ENCODE peak calls at places on chromosomes 7 and 10, in eight cellular contexts. A is progenitor cell of endocrine pancreas; K is right atrium auricular region; E is activated CD4-positive, alpha-beta T cell treated with anti-CD3 and anti-CD28 coated beads for 48 hours; S is kidney tubule cell; B is lower lobe of right lung; Z is GM04503; R is AG09319. O is an unnamed sample.

GRCh38 chr7:151254851-151255250 is 6.4 kb upstream of the SMARCD3 start:
- DNase-seq in E (no peak), Z (no peak), R (no peak), B (no peak), K (no peak), S (no peak), A (no peak), O (no peak)

GRCh38 chr7:32594965-32595364 is 99.7 kb downstream of the AVL9 start:
- DNase-seq in Z (no peak), E (no peak), B (no peak), R (no peak), K (no peak), S (peak), A (no peak), O (no peak)

GRCh38 chr7:98727146-98727709 is 110.1 kb downstream of the NPTX2 start:
- DNase-seq in Z (no peak), A (no peak), S (no peak), E (no peak), R (no peak), K (no peak), B (no peak), O (no peak)

GRCh38 chr7:132451161-132451560 is 125.1 kb downstream of the PLXNA4 start:
- DNase-seq in Z (no peak), B (no peak), E (no peak), K (no peak), S (no peak), R (no peak), A (no peak), O (no peak)

GRCh38 chr10:593901-594457 is 95.5 kb downstream of the DIP2C start:
- DNase-seq in B (no peak), S (no peak), K (peak), E (no peak), R (no peak), Z (no peak), A (no peak), O (no peak)

GRCh38 chr10:105950410-105950809 is 1214.1 kb downstream of the SORCS1 start:
- DNase-seq in K (no peak), S (peak), B (peak), A (peak), Z (no peak), R (peak), E (peak), O (peak)

GRCh38 chr7:43385856-43386255 is 197.1 kb upstream of the STK17A start:
- DNase-seq in Z (no peak), B (no peak), E (peak), K (no peak), A (no peak), S (peak), R (no peak), O (no peak)

GRCh38 chr7:158388928-158389327 is 198.7 kb downstream of the PTPRN2 start:
- DNase-seq in K (no peak), B (peak), S (no peak), A (no peak), Z (no peak), E (no peak), R (no peak), O (no peak)

GRCh38 chr7:37916017-37916672 is 472 bp downstream of the SFRP4 start:
- DNase-seq in S (peak), E (no peak), R (no peak), K (no peak), B (peak), Z (no peak), A (no peak), O (peak)

GRCh38 chr7:71131256-71131752 is 640 bp upstream of the GALNT17 start:
- DNase-seq in Z (no peak), B (no peak), E (peak), K (no peak), S (no peak), R (no peak), A (peak), O (peak)

GRCh38 chr7:137656227-137656849 is 190.4 kb downstream of the DGKI start:
- DNase-seq in E (peak), S (peak), R (peak), K (peak), Z (peak), B (peak), A (peak), O (peak)

GRCh38 chr7:6385110-6385792 is 62.5 kb downstream of the DAGLB start:
- DNase-seq in A (no peak), K (no peak), S (peak), E (no peak), R (peak), B (no peak), Z (peak), O (no peak)

GRCh38 chr7:26562841-26563240 is 271.2 kb downstream of the SNX10 start:
- DNase-seq in Z (no peak), S (no peak), K (no peak), B (no peak), A (no peak), R (no peak), E (no peak), O (no peak)

GRCh38 chr7:104152468-104152867 is 55.3 kb downstream of the ORC5 start:
- DNase-seq in A (no peak), R (no peak), S (no peak), Z (no peak), B (no peak), E (no peak), K (no peak), O (no peak)

GRCh38 chr7:49631071-49631826 is 142.2 kb upstream of the VWC2 start:
- DNase-seq in S (no peak), Z (no peak), K (no peak), A (no peak), B (no peak), E (no peak), R (no peak), O (no peak)